ENCODE peak calls at places on chromosome 17, in ten cellular contexts. Z is neural progenitor cell, G is psoas muscle, T is adrenal gland, L is GM12864, Q is kidney, M is fibroblast of pulmonary artery, D is body of pancreas, Y is dorsolateral prefrontal cortex, O is HL-60. H is an unnamed sample.

GRCh38 chr17:12859520-12859919 is 70.2 kb downstream of the ARHGAP44 start:
- DNase-seq in D (no peak), Z (no peak), L (peak), Q (no peak), M (peak), T (no peak), Y (no peak), O (no peak), G (no peak), H (peak)

GRCh38 chr17:17536702-17537101 is 40.5 kb upstream of the RASD1 start:
- DNase-seq in Q (no peak), G (peak), Y (no peak), D (no peak), M (no peak), T (no peak), O (no peak), L (no peak), Z (no peak), H (no peak)

GRCh38 chr17:6914711-6915110 is 81.1 kb upstream of the ALOX12 start:
- DNase-seq in Z (no peak), O (peak), M (no peak), T (no peak), G (no peak), L (no peak), Q (no peak), Y (no peak), D (no peak), H (no peak)

GRCh38 chr17:77690271-77691161 is 268.0 kb upstream of the TNRC6C start:
- DNase-seq in O (no peak), L (no peak), T (peak), Z (no peak), M (no peak), D (no peak), Q (no peak), G (peak), Y (no peak), H (no peak)

GRCh38 chr17:53749178-53749577 is 73.5 kb upstream of the KIF2B start:
- DNase-seq in Y (no peak), D (peak), L (no peak), Q (no peak), Z (peak), O (no peak), G (no peak), T (no peak), M (peak), H (no peak)

GRCh38 chr17:1966274-1967086 is 58.7 kb downstream of the RTN4RL1 start:
- DNase-seq in O (no peak), D (no peak), Z (no peak), M (no peak), T (no peak), Q (no peak), L (no peak), Y (no peak), G (no peak), H (no peak)

GRCh38 chr17:38706625-38707298 is 1.7 kb downstream of the MLLT6 start:
- DNase-seq in Z (peak), T (peak), Y (no peak), G (no peak), Q (peak), M (no peak), D (peak), L (no peak), O (no peak), H (no peak)

GRCh38 chr17:68428498-68429172 is 28.7 kb downstream of the WIPI1 start:
- DNase-seq in Z (no peak), O (no peak), D (no peak), G (no peak), L (no peak), Q (no peak), T (no peak), Y (no peak), M (no peak), H (no peak)

GRCh38 chr17:80658821-80659220 is 114.2 kb downstream of the RPTOR start:
- DNase-seq in L (no peak), Y (no peak), O (no peak), Q (no peak), T (no peak), Z (no peak), D (no peak), M (no peak), G (peak), H (no peak)

GRCh38 chr17:37142294-37142944 is 193.7 kb downstream of the AATF start:
- DNase-seq in G (no peak), Q (no peak), M (peak), Z (no peak), T (no peak), O (no peak), D (no peak), Y (no peak), L (no peak), H (no peak)

GRCh38 chr17:38728290-38728831 is 1.8 kb upstream of the CISD3 start:
- DNase-seq in D (no peak), Z (no peak), G (no peak), Q (no peak), L (no peak), M (no peak), O (peak), Y (no peak), T (no peak), H (no peak)

GRCh38 chr17:62737513-62737912 is 70.6 kb downstream of the MARCHF10 start:
- DNase-seq in Z (no peak), L (peak), Q (no peak), T (no peak), M (no peak), O (no peak), G (no peak), Y (no peak), D (no peak), H (no peak)

GRCh38 chr17:5282639-5283217 is 644 bp downstream of the RABEP1 start:
- DNase-seq in G (no peak), Y (no peak), M (peak), Q (peak), T (no peak), O (peak), Z (no peak), D (peak), L (no peak), H (no peak)

GRCh38 chr17:27354491-27355081 is 60.7 kb downstream of the WSB1 start:
- DNase-seq in Z (no peak), M (no peak), T (no peak), Q (no peak), Y (no peak), G (no peak), O (peak), D (peak), L (no peak), H (no peak)

GRCh38 chr17:72591500-72592241 is 470.9 kb downstream of the SOX9 start:
- DNase-seq in O (no peak), D (peak), Y (peak), G (no peak), M (peak), Q (peak), T (no peak), Z (peak), L (no peak), H (no peak)

GRCh38 chr17:31834448-31834847 is 24.6 kb downstream of the COPRS start:
- DNase-seq in Z (no peak), L (peak), O (peak), T (no peak), G (no peak), Y (no peak), M (no peak), Q (no peak), D (no peak), H (no peak)

GRCh38 chr17:79608729-79609039 is 2.2 kb downstream of the RBFOX3 start:
- DNase-seq in L (no peak), D (no peak), Z (no peak), O (no peak), Q (no peak), G (no peak), T (no peak), M (no peak), Y (no peak), H (no peak)

GRCh38 chr17:79606487-79606886 is 4.4 kb downstream of the RBFOX3 start:
- DNase-seq in T (no peak), L (no peak), Y (no peak), M (no peak), Q (no peak), O (no peak), D (no peak), G (no peak), Z (no peak), H (no peak)

GRCh38 chr17:79609175-79609589 is 1.7 kb downstream of the RBFOX3 start:
- DNase-seq in D (no peak), O (no peak), G (no peak), M (no peak), Y (no peak), L (no peak), Q (no peak), T (no peak), Z (peak), H (no peak)

GRCh38 chr17:79609616-79610150 is 1.2 kb downstream of the RBFOX3 start:
- DNase-seq in L (no peak), O (no peak), G (no peak), D (no peak), Z (peak), Y (no peak), Q (no peak), T (no peak), M (no peak), H (no peak)

DNA sequence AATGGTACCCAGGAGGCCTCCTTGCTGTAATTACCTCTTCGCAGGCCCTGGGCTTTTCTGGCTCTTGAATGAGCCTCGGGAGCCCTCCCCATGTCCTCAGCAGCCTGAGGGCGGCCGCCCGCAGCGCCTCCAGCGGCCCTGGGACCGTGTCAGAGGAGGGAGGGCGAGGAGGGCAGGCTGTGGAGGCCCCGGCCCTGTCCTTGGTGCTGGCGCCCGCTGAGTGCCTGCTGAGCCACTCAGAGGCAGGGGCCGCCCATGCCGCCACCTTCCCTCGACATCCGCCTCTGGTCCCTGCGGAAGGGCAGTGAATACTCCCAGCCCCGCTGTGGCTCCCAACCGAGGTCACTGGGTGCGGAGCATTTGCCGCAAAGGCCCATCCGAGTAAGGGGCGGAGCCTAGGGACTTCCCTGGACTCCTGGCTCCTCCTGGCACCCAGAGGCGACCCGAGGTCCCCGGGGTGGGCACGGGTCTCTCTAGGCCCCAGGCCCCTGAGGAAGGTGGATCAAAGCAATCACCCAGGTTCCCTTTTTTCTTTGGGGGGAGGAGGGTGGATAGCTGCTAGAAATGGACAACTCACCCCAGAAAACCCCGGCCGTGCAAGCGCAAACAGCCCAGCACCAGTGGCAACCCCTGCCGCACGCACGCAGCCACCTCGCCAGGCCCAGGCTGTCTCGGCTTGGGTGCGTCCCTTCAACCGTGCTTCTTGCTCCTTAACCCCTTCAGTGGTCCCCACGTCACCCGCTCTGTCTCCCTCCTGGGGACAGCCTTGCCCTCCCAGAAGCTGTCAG is 2.7 kb downstream of the RBFOX3 start:
- DNase-seq in G (no peak), Y (no peak), L (no peak), Z (peak), O (peak), M (peak), T (no peak), D (peak), Q (no peak), H (peak)
- TF ChIP-seq CTCF in G (no peak), Y (no peak), L (no peak), Z (peak), O (no peak), M (no peak), T (no peak), D (no peak), Q (no peak), H (peak)

GRCh38 chr17:74437702-74438101 is 5.8 kb downstream of the GPRC5C start:
- DNase-seq in D (no peak), M (peak), Y (no peak), T (no peak), G (no peak), Q (no peak), O (no peak), L (no peak), Z (no peak), H (no peak)
- TF ChIP-seq CTCF in D (peak), M (peak), Y (peak), T (peak), G (peak), Q (peak), O (peak), L (peak), Z (peak), H (peak)

DNA sequence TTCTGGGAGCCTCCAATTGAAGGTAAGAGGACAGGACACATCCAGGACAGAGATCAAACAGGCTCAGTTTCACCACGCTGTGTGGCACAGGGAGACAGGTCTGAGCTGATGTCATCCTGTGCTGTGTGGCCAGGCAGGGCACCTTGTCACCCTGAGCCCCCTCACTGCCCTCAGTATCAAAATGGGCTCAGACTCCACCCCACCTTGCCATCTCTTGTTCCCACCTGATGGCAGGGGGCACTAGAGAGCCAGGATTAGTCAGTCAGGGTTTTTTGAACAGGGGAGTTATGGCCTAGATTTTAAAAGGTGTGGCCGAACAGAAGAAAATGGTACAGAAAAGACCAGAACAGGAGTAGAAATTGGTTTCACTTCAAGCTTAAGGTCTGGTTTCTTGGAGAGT is 2.6 kb downstream of the KAT2A start:
- DNase-seq in L (no peak), Q (no peak), Y (no peak), D (peak), T (no peak), M (peak), Z (peak), O (peak), G (no peak), H (no peak)
- TF ChIP-seq CTCF in L (peak), Q (peak), Y (no peak), D (peak), T (peak), M (peak), Z (peak), O (peak), G (peak), H (peak)

DNA sequence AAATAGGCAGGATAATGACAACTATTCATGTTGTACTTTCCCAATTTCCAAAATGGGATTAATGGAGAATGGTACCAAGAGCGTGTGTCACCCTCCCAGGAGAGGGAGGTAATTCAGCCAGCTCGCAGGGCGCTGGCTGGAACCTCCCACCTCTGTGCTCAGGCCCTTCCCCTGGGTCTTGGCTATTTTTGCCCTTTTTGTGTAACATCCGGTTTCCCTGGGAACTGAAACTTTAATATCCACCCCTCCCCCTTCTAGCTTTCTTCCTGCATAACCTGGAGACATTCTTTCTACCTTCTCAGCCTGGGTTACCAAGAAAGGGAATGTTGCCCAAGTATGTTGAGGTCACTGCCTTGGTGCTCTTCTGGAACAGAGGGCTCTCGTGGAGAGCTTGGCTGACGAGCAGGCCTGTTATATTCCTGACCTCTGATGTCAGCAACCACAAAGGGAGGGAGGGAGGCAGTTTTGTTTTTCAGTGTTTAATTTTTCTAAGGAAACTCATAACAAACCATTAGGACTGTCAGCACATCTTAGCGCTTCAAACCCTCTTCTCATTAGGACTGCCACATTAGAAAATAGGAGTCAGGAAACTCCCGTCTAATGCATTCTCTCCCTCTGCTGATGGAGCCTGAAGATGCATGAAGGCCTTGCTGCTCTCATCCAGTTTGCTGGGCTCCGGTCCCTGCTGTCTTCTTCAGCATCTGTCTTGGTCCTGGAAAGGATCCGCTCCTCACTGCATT is 25.6 kb downstream of the ITGB3 start:
- DNase-seq in Z (no peak), T (peak), Y (no peak), M (peak), Q (peak), G (peak), D (peak), O (peak), L (peak), H (peak)
- TF ChIP-seq CTCF in Z (no peak), T (no peak), Y (no peak), M (no peak), Q (no peak), G (no peak), D (no peak), O (no peak), L (no peak), H (peak)

H was measured in brain microvascular endothelial cell.